ENCODE peak calls at places on chromosomes 1 and 21, in five cellular contexts. C is RWPE1, A is left lung, B is tibial artery, K is right lobe of liver. S is an unnamed sample.

GRCh38 chr1:212315907-212316306 is 30.7 kb downstream of the PPP2R5A start:
- DNase-seq in A (no peak), B (no peak), C (no peak), K (no peak), S (no peak)

GRCh38 chr1:44610527-44611148 is 63.6 kb downstream of the TMEM53 start:
- DNase-seq in B (no peak), K (no peak), C (no peak), A (no peak), S (no peak)

GRCh38 chr1:200925821-200926220 is 31.1 kb downstream of the INAVA start:
- DNase-seq in A (no peak), B (no peak), C (no peak), K (no peak), S (no peak)

GRCh38 chr21:26626187-26626586 is 53.1 kb upstream of the CYYR1 start:
- DNase-seq in B (no peak), C (no peak), A (peak), K (no peak), S (no peak)

GRCh38 chr1:113903496-113904291 is 905 bp downstream of the AP4B1 start:
- DNase-seq in A (no peak), C (no peak), K (no peak), B (no peak), S (no peak)

GRCh38 chr1:183609313-183609712 is 19.1 kb upstream of the NCF2 start:
- DNase-seq in B (peak), A (no peak), K (no peak), C (no peak), S (peak)

GRCh38 chr1:19071674-19072281 is 115.3 kb upstream of the IFFO2 start:
- DNase-seq in A (no peak), C (no peak), K (peak), B (no peak), S (no peak)

GRCh38 chr1:228989992-228990827 is 254.9 kb downstream of the RHOU start:
- DNase-seq in C (no peak), A (no peak), B (peak), K (peak), S (peak)

GRCh38 chr1:9838946-9839345 is 15.2 kb upstream of the CLSTN1 start:
- DNase-seq in K (no peak), B (peak), C (no peak), A (no peak), S (no peak)

GRCh38 chr21:44730951-44731579 is 19.7 kb upstream of the TSPEAR start:
- DNase-seq in C (no peak), A (no peak), B (no peak), K (no peak), S (no peak)

GRCh38 chr1:44643721-44644330 is 30.5 kb downstream of the TMEM53 start:
- DNase-seq in B (no peak), K (no peak), C (no peak), A (no peak), S (no peak)

GRCh38 chr1:183100575-183100974 is 77.4 kb downstream of the LAMC1 start:
- DNase-seq in B (no peak), C (no peak), K (no peak), A (no peak), S (no peak)

GRCh38 chr1:242467556-242468145 is 56.8 kb downstream of the PLD5 start:
- DNase-seq in A (no peak), K (no peak), C (peak), B (peak), S (no peak)

GRCh38 chr1:98677288-98677687 is 15.8 kb downstream of the SNX7 start:
- DNase-seq in A (no peak), B (no peak), C (peak), K (no peak), S (no peak)

GRCh38 chr1:75092141-75092540 is 42.0 kb upstream of the LHX8 start:
- DNase-seq in K (no peak), C (peak), A (no peak), B (no peak), S (no peak)

DNA sequence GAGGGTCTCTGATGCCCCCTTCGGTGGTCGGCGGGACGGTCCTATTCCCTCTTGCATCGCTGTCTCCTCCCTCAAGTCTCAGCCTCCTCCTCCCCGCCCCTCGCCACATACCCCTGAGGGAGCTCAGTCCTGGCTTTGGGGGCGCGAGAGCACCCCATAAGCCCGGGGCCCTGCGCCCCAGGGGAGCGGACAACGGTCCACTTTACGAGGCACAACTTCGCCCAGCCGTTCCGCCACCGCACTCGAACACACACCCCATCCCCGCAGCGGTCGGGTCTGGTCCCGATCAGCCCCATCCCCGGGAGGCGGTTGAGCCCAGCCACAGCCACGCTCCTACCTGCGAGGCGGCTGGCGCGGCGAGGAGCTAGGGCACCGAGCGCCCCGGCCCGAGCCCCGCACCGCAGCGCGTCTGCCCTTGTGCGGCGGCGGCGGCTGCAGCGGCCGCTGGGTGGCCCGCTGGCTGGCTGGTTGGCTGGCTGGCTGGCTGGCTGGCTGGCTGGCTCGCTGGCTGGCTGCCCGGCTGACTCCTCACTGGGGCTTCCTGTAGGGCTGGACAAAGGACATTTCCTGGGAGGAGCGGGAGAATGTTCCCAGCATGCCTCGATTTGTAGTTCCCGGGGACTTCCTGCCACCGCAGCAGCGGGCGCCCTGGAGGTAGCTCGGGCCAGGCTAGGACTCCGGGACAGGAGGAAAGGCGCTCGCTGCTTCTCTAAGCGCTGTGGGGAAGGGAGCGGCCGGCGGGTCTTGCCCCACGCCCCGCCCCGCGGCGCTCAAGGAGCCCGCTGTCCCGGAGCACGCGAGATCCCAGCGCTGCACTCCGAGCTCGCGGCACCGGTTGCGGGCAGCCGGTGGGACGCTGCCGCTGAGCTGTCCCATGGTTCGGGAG is at the start of gene ZNF697:
- DNase-seq in K (peak), A (peak), B (peak), C (peak), S (peak)
- TF ChIP-seq CTCF in K (peak), A (peak), B (peak), C (peak), S (peak)

DNA sequence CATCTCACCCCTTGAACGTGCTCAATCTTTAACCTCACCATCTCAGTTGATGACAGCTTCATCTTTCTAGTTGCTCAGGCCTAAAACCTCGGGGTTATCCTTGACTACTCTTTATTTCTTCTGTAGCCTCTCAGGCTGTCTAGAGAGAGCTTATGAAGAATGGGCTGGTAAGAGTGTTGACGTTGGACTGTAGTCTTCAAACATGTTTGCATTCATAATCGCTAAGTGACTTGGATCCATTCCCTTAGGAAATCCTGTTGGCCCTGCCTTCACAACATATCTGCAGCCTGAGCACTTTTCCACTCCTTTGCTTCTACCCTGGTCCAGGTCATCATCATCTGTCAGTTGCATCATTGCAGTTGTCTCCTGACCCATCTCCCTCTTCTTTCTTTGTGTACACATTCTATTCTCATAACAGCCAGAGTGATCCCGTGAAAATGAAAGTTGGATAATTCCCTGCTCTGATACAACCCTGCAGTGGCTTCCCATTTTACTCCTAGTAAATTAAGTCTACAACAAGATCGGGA is 10.5 kb downstream of the UCK2 start:
- DNase-seq in A (no peak), K (no peak), C (no peak), B (no peak), S (no peak)
- TF ChIP-seq CTCF in A (no peak), K (no peak), C (no peak), B (no peak), S (no peak)

GRCh38 chr1:36955016-36955415 is 79.3 kb downstream of the GRIK3 start:
- DNase-seq in B (no peak), C (no peak), K (no peak), A (no peak), S (no peak)
- TF ChIP-seq CTCF in B (no peak), C (no peak), K (no peak), A (no peak), S (no peak)

DNA sequence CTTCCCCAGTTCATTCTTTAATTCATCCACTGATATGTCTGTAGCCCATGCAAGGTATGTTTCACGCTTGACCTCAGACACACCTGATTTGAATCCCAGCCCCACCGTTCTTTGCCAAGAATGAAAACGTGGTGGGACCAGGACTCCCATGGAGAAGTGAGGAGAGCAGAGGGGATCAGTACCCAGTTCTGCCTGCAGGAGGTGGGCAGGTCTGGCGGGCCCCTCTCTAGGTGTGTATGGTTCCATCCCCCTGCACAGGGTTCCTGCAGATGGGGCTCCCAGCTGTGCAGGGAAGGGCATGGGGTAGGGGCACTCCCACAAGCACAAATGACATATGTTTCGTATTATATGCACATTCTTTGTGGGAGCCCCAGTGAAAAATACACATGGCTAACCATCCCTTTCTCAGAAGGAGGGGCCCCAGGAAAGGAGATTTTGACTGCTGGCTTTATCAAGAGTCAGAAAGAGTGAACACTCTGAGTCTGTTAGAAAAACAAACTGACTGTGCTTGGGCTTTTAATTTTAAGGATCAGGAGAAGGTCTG is 144.6 kb downstream of the PLPP3 start:
- DNase-seq in B (no peak), K (no peak), A (no peak), C (no peak), S (no peak)
- TF ChIP-seq CTCF in B (no peak), K (no peak), A (no peak), C (no peak), S (peak)

GRCh38 chr1:36863500-36863899 is 170.8 kb downstream of the GRIK3 start:
- DNase-seq in B (no peak), K (no peak), C (no peak), A (no peak), S (no peak)

GRCh38 chr1:36863061-36863460 is 171.3 kb downstream of the GRIK3 start:
- DNase-seq in A (no peak), B (no peak), K (no peak), C (no peak), S (no peak)

GRCh38 chr1:36865080-36865900 is 169.0 kb downstream of the GRIK3 start:
- DNase-seq in K (no peak), B (no peak), C (no peak), A (no peak), S (no peak)

GRCh38 chr1:36866168-36866814 is 168.0 kb downstream of the GRIK3 start:
- DNase-seq in C (no peak), A (no peak), B (no peak), K (no peak), S (no peak)

DNA sequence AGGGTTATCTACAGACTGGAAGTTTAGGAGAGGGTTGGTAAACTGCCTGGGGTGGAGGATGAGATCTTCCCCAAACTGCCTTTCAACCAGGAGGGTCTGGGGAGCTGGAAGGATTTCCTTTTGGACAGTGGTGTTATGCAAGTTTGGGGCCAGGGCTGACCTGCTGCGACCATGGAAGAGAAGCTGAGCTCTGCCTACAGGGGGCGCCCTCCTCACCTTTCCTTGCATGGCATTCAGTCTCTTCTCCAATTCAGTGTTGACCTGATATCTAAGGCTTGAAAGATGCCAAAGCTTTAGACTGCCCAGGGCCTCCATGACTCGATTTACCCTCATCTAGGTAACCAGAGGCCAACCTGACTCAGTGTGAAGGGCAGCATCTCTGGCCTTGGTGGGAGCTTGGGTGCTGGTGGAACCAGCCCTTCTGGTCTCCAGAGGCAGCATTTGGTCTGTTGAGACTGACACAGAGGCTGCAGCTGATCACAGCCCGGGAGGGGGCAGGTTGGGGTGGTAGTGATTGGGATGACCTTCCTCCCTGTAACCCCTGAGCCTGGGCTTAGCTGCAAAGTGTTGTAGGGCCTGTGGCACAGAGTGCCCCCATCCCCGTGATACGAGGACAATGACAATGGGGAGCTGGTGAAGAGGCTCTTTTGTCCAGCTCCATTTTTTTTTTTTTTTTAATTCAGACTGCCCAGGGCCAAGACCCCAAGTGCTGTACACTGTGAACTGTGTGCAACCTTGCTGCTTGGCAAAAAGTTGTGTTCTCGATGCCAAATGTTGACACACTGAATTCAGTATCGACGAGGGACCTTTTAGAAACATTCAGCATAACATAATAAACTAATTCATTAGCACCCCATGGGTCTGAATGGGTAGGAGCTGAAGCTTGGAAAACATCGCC is 169.9 kb downstream of the GRIK3 start:
- DNase-seq in A (no peak), K (no peak), C (no peak), B (no peak), S (no peak)
- TF ChIP-seq CTCF in A (peak), K (no peak), C (no peak), B (no peak), S (peak)

DNA sequence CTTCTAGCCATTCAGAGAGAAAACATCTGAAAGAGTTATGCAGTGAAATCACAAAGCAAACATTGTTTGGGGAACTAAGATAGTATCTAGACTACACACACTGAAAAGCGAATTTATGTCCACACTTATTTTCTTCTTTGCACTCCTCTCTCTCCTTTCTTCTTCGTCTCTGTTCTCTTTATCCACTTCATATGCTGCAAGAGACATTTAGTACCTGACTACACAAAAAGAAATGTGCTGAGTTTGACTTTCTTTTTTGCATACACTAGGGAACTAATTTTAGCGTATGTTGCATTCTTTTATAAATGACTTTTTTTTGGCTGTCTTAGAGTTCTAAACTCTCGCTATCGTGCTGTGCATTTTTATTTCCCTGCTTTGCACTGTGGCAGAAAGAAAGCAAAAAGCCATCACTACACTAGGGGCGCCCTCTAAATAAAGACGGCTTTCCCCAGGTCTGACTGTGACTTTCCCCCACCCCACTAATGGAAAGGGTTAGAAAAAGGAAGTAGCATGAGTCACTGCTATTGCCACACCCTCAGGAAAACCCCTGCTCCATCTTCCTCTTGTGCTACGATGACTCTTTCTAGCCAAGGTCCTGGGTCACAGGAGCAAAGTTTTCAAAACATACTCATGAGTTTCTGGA is 65.7 kb downstream of the MAP3K7CL start:
- DNase-seq in C (peak), K (no peak), A (no peak), B (peak), S (peak)
- TF ChIP-seq CTCF in C (peak), K (no peak), A (peak), B (peak), S (peak)

DNA sequence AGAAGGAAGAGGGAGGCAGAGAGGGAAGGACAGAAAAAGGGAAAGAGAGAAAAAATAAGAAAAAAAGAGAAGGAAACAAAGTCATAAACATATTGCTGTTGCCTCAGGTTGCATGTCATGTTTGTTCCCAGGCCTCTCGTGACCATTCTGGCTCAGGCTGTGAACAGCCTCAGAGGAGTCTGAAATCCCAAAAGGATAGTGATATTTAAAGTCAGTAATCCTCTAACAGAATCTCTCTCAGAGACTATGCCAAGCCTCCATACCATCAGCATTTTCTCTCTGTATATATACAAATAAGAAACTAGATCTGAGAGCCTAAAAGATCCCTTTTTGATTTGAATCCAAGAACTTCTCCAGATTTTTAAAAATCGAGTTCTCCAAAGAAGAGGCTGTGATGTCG is 35.2 kb downstream of the GORAB start:
- DNase-seq in C (no peak), A (no peak), K (no peak), B (no peak), S (no peak)
- TF ChIP-seq CTCF in C (no peak), A (no peak), K (no peak), B (no peak), S (no peak)

DNA sequence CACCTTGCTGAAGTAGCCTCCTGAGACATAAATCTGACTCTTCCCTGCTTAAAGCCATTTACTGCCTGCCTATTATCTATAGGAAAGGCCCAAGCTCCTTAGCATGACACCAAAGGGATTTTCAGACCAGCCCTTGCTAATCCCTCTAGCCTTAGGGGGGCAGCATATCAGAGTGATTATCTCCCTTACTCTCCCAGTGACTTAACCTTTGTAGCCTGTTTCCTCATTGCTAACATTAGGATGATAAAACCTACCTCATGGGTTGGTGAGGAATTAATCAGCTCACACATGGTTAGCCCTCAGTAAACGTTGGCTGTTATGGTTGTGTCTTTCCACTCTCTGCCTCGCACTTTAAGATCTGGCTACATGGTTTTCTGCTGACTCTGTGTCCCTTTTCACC is 70.1 kb downstream of the ROR1 start:
- DNase-seq in K (no peak), A (no peak), C (no peak), B (no peak), S (no peak)
- TF ChIP-seq CTCF in K (no peak), A (no peak), C (no peak), B (no peak), S (no peak)

DNA sequence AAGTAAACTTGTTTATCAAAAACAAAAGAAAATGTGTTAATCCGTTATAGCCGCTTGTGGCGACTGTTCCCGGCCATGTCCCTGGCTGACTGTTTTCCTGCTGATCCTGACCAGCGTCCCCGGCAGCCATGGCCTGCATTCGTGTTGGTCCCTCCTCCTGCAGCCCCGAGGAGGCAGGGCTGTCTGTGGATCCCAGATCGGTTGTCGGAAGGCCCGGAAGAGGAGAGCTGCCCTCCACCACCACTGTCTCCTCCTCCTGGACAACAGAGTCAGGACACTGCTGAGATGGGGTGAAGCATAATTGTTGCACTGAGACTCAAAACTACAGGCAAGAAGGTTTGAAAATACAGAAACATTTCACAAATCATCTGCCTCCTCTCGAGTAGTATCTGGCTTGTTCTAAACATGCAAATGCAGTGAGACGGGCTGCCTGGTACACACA is 3.6 kb upstream of the MXRA8 start:
- DNase-seq in A (peak), C (no peak), K (no peak), B (peak), S (no peak)
- TF ChIP-seq CTCF in A (no peak), C (no peak), K (no peak), B (no peak), S (no peak)